ENCODE peak calls at places on chromosomes 3 and 15, in six cellular contexts. Z, O, F, S, Q and U are unnamed samples.

GRCh38 chr15:78149805-78150751 is 916 bp downstream of the IDH3A start:
- DNase-seq in Z (no peak), O (no peak), F (no peak), S (no peak), Q (peak; percentile 46), U (no peak)

GRCh38 chr3:42906085-42906904 is at the start of gene ZNF662:
- DNase-seq in Z (no peak), O (peak; percentile 18), F (no peak), S (peak; percentile 18), Q (no peak), U (peak; percentile 55)

GRCh38 chr3:131526801-131527347 is 24.1 kb upstream of the MRPL3 start:
- DNase-seq in Z (no peak), O (peak; percentile 5), F (no peak), S (no peak), Q (peak; percentile 38), U (peak; percentile 63)

GRCh38 chr15:31487811-31488436 is 161.3 kb downstream of the KLF13 start:
- DNase-seq in Z (no peak), O (no peak), F (peak; percentile 18), S (no peak), Q (no peak), U (peak; percentile 52)

GRCh38 chr15:61459785-61460707 is 230.9 kb upstream of the RORA start:
- DNase-seq in Z (no peak), O (no peak), F (no peak), S (no peak), Q (no peak), U (no peak)

GRCh38 chr3:43797794-43798193 is 107.1 kb downstream of the ABHD5 start:
- DNase-seq in Z (no peak), O (no peak), F (no peak), S (no peak), Q (no peak), U (no peak)

GRCh38 chr3:42544492-42545283 is 37.1 kb downstream of the SEC22C start:
- DNase-seq in Z (no peak), O (peak; percentile 94), F (no peak), S (no peak), Q (no peak), U (peak; percentile 88)

GRCh38 chr15:36323607-36324006 is 255.8 kb upstream of the CDIN1 start:
- DNase-seq in Z (no peak), O (no peak), F (no peak), S (no peak), Q (no peak), U (no peak)

GRCh38 chr3:190595212-190595795 is 81.4 kb downstream of the IL1RAP start:
- DNase-seq in Z (no peak), O (no peak), F (no peak), S (no peak), Q (no peak), U (no peak)

GRCh38 chr15:70054884-70055387 is 42.8 kb downstream of the TLE3 start:
- DNase-seq in Z (no peak), O (no peak), F (no peak), S (no peak), Q (no peak), U (no peak)

GRCh38 chr15:87492321-87492720 is 764.2 kb downstream of the NTRK3 start:
- DNase-seq in Z (no peak), O (no peak), F (no peak), S (no peak), Q (no peak), U (no peak)

GRCh38 chr15:34161329-34161953 is 48.5 kb downstream of the KATNBL1 start:
- DNase-seq in Z (peak; percentile 26), O (no peak), F (no peak), S (no peak), Q (peak; percentile 15), U (no peak)

GRCh38 chr3:174102274-174102673 is 704.7 kb downstream of the NLGN1 start:
- DNase-seq in Z (no peak), O (no peak), F (no peak), S (no peak), Q (no peak), U (no peak)

GRCh38 chr3:112358311-112358780 is 25.4 kb downstream of the CD200 start:
- DNase-seq in Z (no peak), O (no peak), F (no peak), S (no peak), Q (no peak), U (no peak)

GRCh38 chr15:60101416-60101815 is 97.3 kb downstream of the FOXB1 start:
- DNase-seq in Z (no peak), O (no peak), F (no peak), S (no peak), Q (no peak), U (no peak)

GRCh38 chr3:108605491-108605890 is 16.0 kb downstream of the DZIP3 start:
- DNase-seq in Z (no peak), O (no peak), F (no peak), S (no peak), Q (no peak), U (no peak)

GRCh38 chr3:20222274-20222673 is 36.3 kb upstream of the SGO1 start:
- DNase-seq in Z (no peak), O (no peak), F (no peak), S (no peak), Q (no peak), U (no peak)

GRCh38 chr3:25468866-25469319 is 40.8 kb downstream of the RARB start:
- DNase-seq in Z (no peak), O (peak; percentile 28), F (peak; percentile 62), S (peak; percentile 47), Q (no peak), U (no peak)

GRCh38 chr15:72278737-72279136 is 6.4 kb upstream of the PARP6 start:
- DNase-seq in Z (no peak), O (no peak), F (no peak), S (no peak), Q (no peak), U (no peak)

GRCh38 chr15:36879568-36880225 is 220.7 kb downstream of the MEIS2 start:
- DNase-seq in Z (no peak), O (no peak), F (no peak), S (no peak), Q (no peak), U (no peak)

GRCh38 chr3:59563966-59564365 is 514.1 kb upstream of the CFAP20DC start:
- DNase-seq in Z (no peak), O (no peak), F (no peak), S (no peak), Q (no peak), U (no peak)

GRCh38 chr15:69478259-69478687 is 25.7 kb downstream of the RPLP1 start:
- DNase-seq in Z (peak; percentile 37), O (peak; percentile 43), F (no peak), S (no peak), Q (peak; percentile 80), U (peak; percentile 41)

GRCh38 chr3:20040476-20041196 is 390 bp downstream of the KAT2B start:
- DNase-seq in Z (peak; percentile 34), O (peak; percentile 87), F (peak; percentile 71), S (peak; percentile 68), Q (peak; percentile 68), U (peak; percentile 81)

GRCh38 chr3:5754602-5755001 is 567.1 kb downstream of the EDEM1 start:
- DNase-seq in Z (no peak), O (no peak), F (peak; percentile 16), S (no peak), Q (no peak), U (peak; percentile 32)

GRCh38 chr3:134511500-134511899 is 25.6 kb downstream of the CEP63 start:
- DNase-seq in Z (no peak), O (no peak), F (no peak), S (no peak), Q (no peak), U (no peak)

DNA sequence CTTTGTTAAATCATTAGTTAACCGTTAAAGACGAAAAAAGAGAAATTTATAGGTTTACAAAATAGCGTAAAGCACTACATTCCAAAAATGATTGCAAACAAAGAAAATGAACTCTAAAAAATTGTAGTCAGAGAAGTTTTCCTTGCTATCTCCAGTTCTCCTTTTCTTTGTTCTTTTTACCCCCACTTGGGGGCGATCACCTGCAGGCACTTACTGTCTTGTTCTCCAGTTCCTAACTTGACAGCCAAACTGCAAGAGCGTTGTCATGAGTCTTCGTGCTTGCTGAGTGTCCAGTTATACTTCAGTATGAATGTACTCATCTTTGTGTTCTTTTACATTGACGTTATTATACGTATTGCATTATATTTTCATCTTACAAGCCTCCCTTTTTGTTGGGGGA is 54.5 kb downstream of the CHD2 start:
- DNase-seq in Z (no peak), O (no peak), F (no peak), S (no peak), Q (no peak), U (no peak)
- TF ChIP-seq CTCF in Z (no peak), O (no peak), F (no peak), S (no peak), Q (peak; percentile 27), U (no peak)

DNA sequence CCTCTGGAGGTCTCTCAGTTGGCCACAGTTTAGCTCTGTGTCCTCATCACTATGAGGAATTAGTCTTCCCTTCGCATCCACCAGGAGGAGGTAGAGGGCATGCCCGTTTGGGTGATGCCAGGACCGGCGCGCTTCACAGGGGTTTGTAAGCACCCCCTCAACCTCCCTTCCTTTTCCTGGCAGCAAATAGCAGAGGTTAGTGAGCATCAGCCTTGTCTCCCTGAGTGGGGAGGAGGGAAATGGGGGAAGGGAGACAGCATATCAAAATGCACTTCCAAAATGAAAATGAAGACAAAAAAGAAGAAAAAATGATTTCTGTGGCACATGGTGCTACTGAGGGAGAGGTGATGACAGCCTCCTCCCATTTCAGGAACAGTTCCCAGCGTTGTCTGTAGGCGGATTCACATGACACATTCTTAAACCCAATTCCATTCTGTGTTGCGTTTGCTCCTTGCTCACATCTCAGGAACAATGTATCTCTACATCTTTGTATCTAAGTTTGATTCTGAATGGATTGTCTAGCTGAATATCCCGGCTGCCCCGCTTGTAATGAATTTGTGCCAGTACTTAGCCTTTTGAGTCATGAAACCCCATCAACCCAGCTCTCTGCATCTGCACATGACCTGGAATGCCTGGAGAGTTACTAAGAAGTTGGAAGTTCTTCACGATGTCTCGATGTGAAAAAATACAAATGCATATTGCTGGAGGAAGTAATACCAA is 45.1 kb downstream of the TYRO3 start:
- DNase-seq in Z (peak; percentile 70), O (peak; percentile 52), F (peak; percentile 43), S (peak; percentile 19), Q (peak; percentile 73), U (peak; percentile 65)
- TF ChIP-seq POLR2A in Z (no peak), O (no peak), F (no peak), S (no peak), Q (no peak), U (no peak)

DNA sequence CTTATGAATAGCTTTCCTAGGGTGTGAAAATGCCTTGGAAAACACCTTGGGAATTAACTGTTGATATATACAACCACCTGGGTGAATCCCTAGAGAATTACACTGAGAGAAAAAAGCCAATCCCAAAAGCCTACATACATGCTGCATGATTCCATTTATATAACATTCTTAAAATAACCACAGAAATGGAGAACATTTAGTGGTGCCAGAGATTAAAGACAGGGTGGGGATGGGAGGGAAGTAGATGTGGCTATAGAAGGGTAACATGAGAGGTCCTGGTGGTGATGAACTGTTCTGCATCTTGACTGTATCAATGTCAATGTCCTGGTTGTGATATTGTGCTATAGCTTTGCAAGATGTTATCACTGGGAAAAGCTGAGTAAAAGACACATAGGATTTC is 291.0 kb downstream of the CLSTN2 start:
- DNase-seq in Z (no peak), O (no peak), F (no peak), S (no peak), Q (no peak), U (no peak)
- TF ChIP-seq CTCF in Z (no peak), O (no peak), F (no peak), S (no peak), Q (no peak), U (no peak)

DNA sequence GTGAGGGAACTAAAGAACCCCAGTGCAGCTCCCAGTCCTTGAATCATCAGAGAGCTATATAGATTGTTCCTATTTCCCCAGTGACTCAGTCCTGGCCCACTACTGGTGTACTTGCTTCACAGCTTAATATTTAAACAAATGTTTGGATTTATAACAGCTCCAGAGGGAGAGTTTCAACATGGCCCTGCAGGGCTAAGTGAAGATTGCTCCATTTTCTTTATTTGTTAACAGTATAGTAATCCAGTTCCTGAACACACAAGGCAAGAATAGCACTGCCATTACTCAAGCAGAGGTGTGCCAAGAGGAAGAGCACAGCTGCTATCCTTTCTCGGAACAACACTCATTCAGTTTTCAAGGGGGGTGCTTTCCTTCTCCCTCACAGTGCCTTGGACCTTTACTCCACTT is 6.5 kb downstream of the SQOR start:
- DNase-seq in Z (no peak), O (peak; percentile 58), F (peak; percentile 66), S (no peak), Q (peak; percentile 81), U (peak; percentile 46)
- TF ChIP-seq POLR2A in Z (no peak), O (no peak), F (no peak), S (no peak), Q (no peak), U (no peak)